ENCODE peak calls at places on chromosome 12, in seven cellular contexts. One of them, this sample, is unnamed.

GRCh38 chr12:102169922-102170698 is 27.5 kb downstream of the PMCH start:
- DNase-seq in stomach: no peak
- DNase-seq in heart right ventricle: no peak
- DNase-seq in germinal center: peak; percentile 8
- DNase-seq in foreskin fibroblast: peak; percentile 8
- DNase-seq in Caco-2: no peak
- DNase-seq in IMR-90: peak; percentile 63
- DNase-seq in this sample: peak; percentile 9

GRCh38 chr12:117042171-117042809 is 56.9 kb downstream of the TESC start:
- DNase-seq in stomach: peak; percentile 73
- DNase-seq in heart right ventricle: peak; percentile 52
- DNase-seq in germinal center: no peak
- DNase-seq in foreskin fibroblast: no peak
- DNase-seq in Caco-2: peak; percentile 91
- DNase-seq in IMR-90: peak; percentile 8
- DNase-seq in this sample: peak; percentile 45

GRCh38 chr12:122028601-122029560 is 7.2 kb downstream of the BCL7A start:
- DNase-seq in stomach: no peak
- DNase-seq in heart right ventricle: no peak
- DNase-seq in germinal center: peak; percentile 80
- DNase-seq in foreskin fibroblast: no peak
- DNase-seq in Caco-2: no peak
- DNase-seq in IMR-90: no peak
- DNase-seq in this sample: no peak

GRCh38 chr12:95922231-95922630 is 20.2 kb downstream of the CCDC38 start:
- DNase-seq in stomach: no peak
- DNase-seq in heart right ventricle: no peak
- DNase-seq in germinal center: no peak
- DNase-seq in foreskin fibroblast: peak; percentile 34
- DNase-seq in Caco-2: no peak
- DNase-seq in IMR-90: peak; percentile 33
- DNase-seq in this sample: no peak

GRCh38 chr12:72467985-72468384 is 195.8 kb downstream of the TRHDE start:
- DNase-seq in stomach: no peak
- DNase-seq in heart right ventricle: no peak
- DNase-seq in germinal center: no peak
- DNase-seq in foreskin fibroblast: no peak
- DNase-seq in Caco-2: no peak
- DNase-seq in IMR-90: no peak
- DNase-seq in this sample: no peak

GRCh38 chr12:62192486-62193250 is 67.5 kb upstream of the USP15 start:
- DNase-seq in stomach: peak; percentile 35
- DNase-seq in heart right ventricle: no peak
- DNase-seq in germinal center: peak; percentile 59
- DNase-seq in foreskin fibroblast: peak; percentile 73
- DNase-seq in Caco-2: peak; percentile 54
- DNase-seq in IMR-90: peak; percentile 82
- DNase-seq in this sample: peak; percentile 71

GRCh38 chr12:92123780-92124707 is 21.6 kb downstream of the BTG1 start:
- DNase-seq in stomach: no peak
- DNase-seq in heart right ventricle: no peak
- DNase-seq in germinal center: no peak
- DNase-seq in foreskin fibroblast: no peak
- DNase-seq in Caco-2: no peak
- DNase-seq in IMR-90: peak; percentile 52
- DNase-seq in this sample: no peak

GRCh38 chr12:56591961-56592360 is 38.2 kb downstream of the BAZ2A start:
- DNase-seq in stomach: no peak
- DNase-seq in heart right ventricle: no peak
- DNase-seq in germinal center: no peak
- DNase-seq in foreskin fibroblast: no peak
- DNase-seq in Caco-2: no peak
- DNase-seq in IMR-90: peak; percentile 26
- DNase-seq in this sample: no peak

GRCh38 chr12:119444462-119445044 is 110.0 kb downstream of the CCDC60 start:
- DNase-seq in stomach: peak; percentile 38
- DNase-seq in heart right ventricle: peak; percentile 13
- DNase-seq in germinal center: peak; percentile 50
- DNase-seq in foreskin fibroblast: no peak
- DNase-seq in Caco-2: peak; percentile 47
- DNase-seq in IMR-90: no peak
- DNase-seq in this sample: peak; percentile 72

GRCh38 chr12:63826002-63826585 is 18.4 kb upstream of the SRGAP1 start:
- DNase-seq in stomach: no peak
- DNase-seq in heart right ventricle: no peak
- DNase-seq in germinal center: peak; percentile 42
- DNase-seq in foreskin fibroblast: peak; percentile 45
- DNase-seq in Caco-2: no peak
- DNase-seq in IMR-90: peak; percentile 82
- DNase-seq in this sample: peak; percentile 56

GRCh38 chr12:3236345-3237153 is 159.4 kb downstream of the TSPAN9 start:
- DNase-seq in stomach: no peak
- DNase-seq in heart right ventricle: no peak
- DNase-seq in germinal center: no peak
- DNase-seq in foreskin fibroblast: peak; percentile 47
- DNase-seq in Caco-2: peak; percentile 85
- DNase-seq in IMR-90: peak; percentile 72
- DNase-seq in this sample: peak; percentile 29

GRCh38 chr12:104825408-104825807 is 132.7 kb downstream of the SLC41A2 start:
- DNase-seq in stomach: no peak
- DNase-seq in heart right ventricle: no peak
- DNase-seq in germinal center: no peak
- DNase-seq in foreskin fibroblast: peak; percentile 18
- DNase-seq in Caco-2: no peak
- DNase-seq in IMR-90: peak; percentile 6
- DNase-seq in this sample: no peak

This sample was measured in HepG2.